ENCODE peak calls at places on chromosome 14, in four cellular contexts. F is mucosa of descending colon; L is RWPE2; S is CD8-positive, alpha-beta T cell. O is an unnamed sample.

GRCh38 chr14:74616996-74617700 is 5.1 kb upstream of the LTBP2 start:
- DNase-seq in F (no peak), L (no peak), S (no peak), O (no peak)

GRCh38 chr14:90495357-90496276 is 98.8 kb downstream of the CALM1 start:
- DNase-seq in F (peak; percentile 83), L (peak; percentile 67), S (peak; percentile 53), O (peak; percentile 64)

GRCh38 chr14:90624228-90624627 is 192.0 kb downstream of the TTC7B start:
- DNase-seq in F (no peak), L (peak; percentile 87), S (no peak), O (no peak)

GRCh38 chr14:76832503-76832988 is 6.3 kb downstream of the LRRC74A start:
- DNase-seq in F (no peak), L (no peak), S (no peak), O (no peak)

GRCh38 chr14:90777830-90778467 is 38.3 kb downstream of the TTC7B start:
- DNase-seq in F (no peak), L (peak; percentile 61), S (no peak), O (no peak)

GRCh38 chr14:64758025-64758521 is 53.8 kb downstream of the PLEKHG3 start:
- DNase-seq in F (peak; percentile 62), L (peak; percentile 61), S (peak; percentile 48), O (no peak)

GRCh38 chr14:32354716-32355115 is 25.6 kb downstream of the AKAP6 start:
- DNase-seq in F (peak; percentile 18), L (peak; percentile 54), S (no peak), O (no peak)

GRCh38 chr14:99572173-99572999 is 31.6 kb downstream of the CCDC85C start:
- DNase-seq in F (peak; percentile 80), L (no peak), S (no peak), O (no peak)

GRCh38 chr14:81655423-81656314 is 122.0 kb upstream of the SEL1L start:
- DNase-seq in F (no peak), L (no peak), S (no peak), O (no peak)

GRCh38 chr14:35818346-35819115 is 7.6 kb upstream of the BRMS1L start:
- DNase-seq in F (peak; percentile 80), L (no peak), S (no peak), O (no peak)

GRCh38 chr14:67583711-67584644 is 16.1 kb downstream of the PIGH start:
- DNase-seq in F (peak; percentile 58), L (peak; percentile 49), S (no peak), O (peak; percentile 42)

GRCh38 chr14:54220122-54220691 is 176.6 kb upstream of the CDKN3 start:
- DNase-seq in F (no peak), L (no peak), S (no peak), O (no peak)

GRCh38 chr14:94769413-94770250 is at the start of gene GSC:
- DNase-seq in F (peak; percentile 31), L (no peak), S (no peak), O (peak; percentile 42)

GRCh38 chr14:28651148-28651547 is 115.4 kb upstream of the FOXG1 start:
- DNase-seq in F (no peak), L (no peak), S (no peak), O (no peak)

GRCh38 chr14:45287609-45288008 is 34.6 kb upstream of the MIS18BP1 start:
- DNase-seq in F (no peak), L (no peak), S (no peak), O (no peak)

GRCh38 chr14:60734465-60735242 is at the start of gene MNAT1:
- DNase-seq in F (peak; percentile 69), L (peak; percentile 86), S (peak; percentile 79), O (peak; percentile 78)

GRCh38 chr14:53412819-53413664 is 259.9 kb upstream of the DDHD1 start:
- DNase-seq in F (peak; percentile 4), L (no peak), S (no peak), O (no peak)

GRCh38 chr14:85991156-85991555 is 461.2 kb downstream of the FLRT2 start:
- DNase-seq in F (no peak), L (no peak), S (no peak), O (no peak)

GRCh38 chr14:85528882-85529585 is 910 bp upstream of the FLRT2 start:
- DNase-seq in F (no peak), L (no peak), S (no peak), O (no peak)

GRCh38 chr14:51305761-51306160 is 65.7 kb downstream of the TMX1 start:
- DNase-seq in F (no peak), L (no peak), S (no peak), O (no peak)

GRCh38 chr14:48805315-48805714 is 780.9 kb downstream of the RPS29 start:
- DNase-seq in F (no peak), L (no peak), S (no peak), O (no peak)

GRCh38 chr14:95253039-95253620 is 66.6 kb downstream of the CLMN start:
- DNase-seq in F (no peak), L (no peak), S (no peak), O (peak; percentile 10)

GRCh38 chr14:88792572-88793258 is at the start of gene EML5:
- DNase-seq in F (peak; percentile 88), L (peak; percentile 86), S (peak; percentile 81), O (peak; percentile 92)

GRCh38 chr14:93941293-93941910 is 14.3 kb downstream of the FAM181A start:
- DNase-seq in F (no peak), L (no peak), S (no peak), O (no peak)

GRCh38 chr14:52312872-52313492 is 1.1 kb upstream of the PTGER2 start:
- DNase-seq in F (no peak), L (no peak), S (no peak), O (no peak)

GRCh38 chr14:52315355-52315718 is 1.2 kb downstream of the PTGER2 start:
- DNase-seq in F (peak; percentile 26), L (no peak), S (no peak), O (peak; percentile 34)

GRCh38 chr14:52313903-52314481 is at the start of gene PTGER2:
- DNase-seq in F (peak; percentile 91), L (peak; percentile 89), S (peak; percentile 60), O (peak; percentile 93)

GRCh38 chr14:52313493-52313881 is 625 bp upstream of the PTGER2 start:
- DNase-seq in F (peak; percentile 22), L (no peak), S (no peak), O (no peak)

GRCh38 chr14:52314521-52315354 is 626 bp downstream of the PTGER2 start:
- DNase-seq in F (peak; percentile 35), L (peak; percentile 70), S (peak; percentile 49), O (peak; percentile 34)
- H3K4me1 ChIP-seq in F (peaks cover 10% of the 10 kb centered on the region), L (no peaks in the 10 kb centered on the region), S (peaks cover 71% of the 10 kb centered on the region), O (peaks cover 85% of the 10 kb centered on the region)

GRCh38 chr14:56004323-56004722 is 113.9 kb upstream of the PELI2 start:
- DNase-seq in F (no peak), L (no peak), S (no peak), O (no peak)

GRCh38 chr14:56002316-56002715 is 115.9 kb upstream of the PELI2 start:
- DNase-seq in F (no peak), L (no peak), S (no peak), O (no peak)

GRCh38 chr14:56002876-56003625 is 115.2 kb upstream of the PELI2 start:
- DNase-seq in F (no peak), L (no peak), S (peak; percentile 57), O (no peak)

GRCh38 chr14:56005580-56006053 is 112.6 kb upstream of the PELI2 start:
- DNase-seq in F (no peak), L (no peak), S (no peak), O (no peak)

DNA sequence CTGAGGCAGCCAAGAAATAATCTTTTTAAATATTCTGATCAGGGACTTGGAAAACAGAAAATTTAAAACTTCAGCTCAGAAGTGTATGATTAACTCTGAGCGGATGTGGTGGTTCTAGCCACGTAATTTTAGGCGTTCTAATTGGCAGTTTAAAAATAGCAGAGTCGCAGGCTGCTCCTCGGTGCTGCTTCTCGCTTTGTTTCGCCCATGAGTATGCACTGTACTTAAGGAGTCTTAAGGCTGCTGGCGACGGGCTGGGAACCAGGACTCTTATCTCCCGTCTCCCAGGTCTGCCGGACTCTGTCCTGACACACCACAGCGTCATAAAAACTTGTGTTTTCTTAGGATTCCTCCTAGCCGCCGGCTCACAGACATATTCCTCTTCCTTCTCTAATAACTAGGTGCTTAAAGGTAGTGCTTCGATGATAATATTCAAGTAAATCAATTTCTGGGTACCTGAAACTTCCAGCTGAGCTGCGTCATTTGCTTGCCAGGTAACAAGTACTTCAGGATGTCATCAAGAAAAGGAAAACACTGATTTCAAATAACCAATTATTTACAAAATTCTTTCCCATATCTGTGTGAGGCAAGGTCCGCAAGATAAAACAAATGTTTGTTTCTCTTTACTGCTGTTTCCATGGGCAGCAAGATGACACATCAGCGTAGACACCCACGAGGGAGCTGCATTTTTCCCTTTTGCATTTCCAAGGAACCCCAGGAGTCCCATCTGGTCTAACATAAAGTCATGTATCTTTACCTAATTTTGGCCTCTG is 113.2 kb upstream of the PELI2 start:
- DNase-seq in F (peak; percentile 72), L (no peak), S (peak; percentile 46), O (peak; percentile 53)
- H3K4me3 ChIP-seq in F (no peak overlapping the region), L (no peak overlapping the region), S (no peak overlapping the region), O (peak overlapping the region; percentile 24)

GRCh38 chr14:58641509-58641908 is 3.7 kb downstream of the DACT1 start:
- DNase-seq in F (no peak), L (no peak), S (no peak), O (no peak)
- TF ChIP-seq CTCF in F (no peak), L (peak; percentile 28), S (no peak), O (no peak)

GRCh38 chr14:26598081-26598671 is 343 bp upstream of the NOVA1 start:
- DNase-seq in F (peak; percentile 75), L (peak; percentile 52), S (peak; percentile 22), O (peak; percentile 57)
- H3K4me1 ChIP-seq in F (peaks cover 7% of the 10 kb centered on the region), L (no peaks in the 10 kb centered on the region), S (no peaks in the 10 kb centered on the region), O (no peaks in the 10 kb centered on the region)